ENCODE peak calls at places on chromosomes 6 and 20, in seven cellular contexts. One of them, this sample, is unnamed.

GRCh38 chr20:25178563-25179438 is 16.7 kb upstream of the ENTPD6 start:
- DNase-seq in H1: no peak
- DNase-seq in neuronal stem cell: peak; percentile 29
- DNase-seq in IMR-90: peak; percentile 91
- DNase-seq in trophoblast cell: peak; percentile 94
- DNase-seq in H9: no peak
- DNase-seq in mesenchymal stem cell: peak; percentile 66
- DNase-seq in this sample: peak; percentile 52

GRCh38 chr6:133610271-133610840 is 278.6 kb upstream of the TCF21 start:
- DNase-seq in trophoblast cell: no peak
- DNase-seq in mesenchymal stem cell: peak; percentile 77
- DNase-seq in H1: no peak
- DNase-seq in IMR-90: peak; percentile 75
- DNase-seq in neuronal stem cell: no peak
- DNase-seq in H9: no peak
- DNase-seq in this sample: no peak

GRCh38 chr20:62898970-62899632 is 27.2 kb downstream of the DIDO1 start:
- DNase-seq in neuronal stem cell: no peak
- DNase-seq in H9: no peak
- DNase-seq in H1: no peak
- DNase-seq in mesenchymal stem cell: no peak
- DNase-seq in trophoblast cell: no peak
- DNase-seq in IMR-90: no peak
- DNase-seq in this sample: peak; percentile 60

GRCh38 chr6:31396422-31397152 is 6.8 kb upstream of the MICA start:
- DNase-seq in mesenchymal stem cell: peak; percentile 81
- DNase-seq in IMR-90: peak; percentile 70
- DNase-seq in neuronal stem cell: peak; percentile 65
- DNase-seq in H1: no peak
- DNase-seq in trophoblast cell: peak; percentile 93
- DNase-seq in H9: peak; percentile 72
- DNase-seq in this sample: peak; percentile 76

GRCh38 chr20:25025986-25026605 is 31.8 kb downstream of the ACSS1 start:
- DNase-seq in IMR-90: no peak
- DNase-seq in mesenchymal stem cell: no peak
- DNase-seq in H9: no peak
- DNase-seq in neuronal stem cell: no peak
- DNase-seq in trophoblast cell: no peak
- DNase-seq in H1: no peak
- DNase-seq in this sample: no peak

GRCh38 chr20:14902432-14903089 is 565.1 kb upstream of the FLRT3 start:
- DNase-seq in H9: no peak
- DNase-seq in neuronal stem cell: no peak
- DNase-seq in IMR-90: no peak
- DNase-seq in mesenchymal stem cell: no peak
- DNase-seq in trophoblast cell: no peak
- DNase-seq in H1: no peak
- DNase-seq in this sample: no peak

GRCh38 chr6:2432258-2432657 is 186.9 kb upstream of the GMDS start:
- DNase-seq in mesenchymal stem cell: peak; percentile 85
- DNase-seq in IMR-90: peak; percentile 97
- DNase-seq in H9: no peak
- DNase-seq in trophoblast cell: peak; percentile 92
- DNase-seq in neuronal stem cell: no peak
- DNase-seq in H1: no peak
- DNase-seq in this sample: no peak

GRCh38 chr20:1472556-1473243 is 6.1 kb upstream of the NSFL1C start:
- DNase-seq in H9: no peak
- DNase-seq in neuronal stem cell: no peak
- DNase-seq in mesenchymal stem cell: no peak
- DNase-seq in H1: no peak
- DNase-seq in trophoblast cell: peak; percentile 69
- DNase-seq in IMR-90: no peak
- DNase-seq in this sample: no peak

GRCh38 chr20:34907616-34908469 is 31.4 kb downstream of the ACSS2 start:
- DNase-seq in neuronal stem cell: no peak
- DNase-seq in H9: no peak
- DNase-seq in trophoblast cell: no peak
- DNase-seq in H1: no peak
- DNase-seq in IMR-90: peak; percentile 92
- DNase-seq in mesenchymal stem cell: peak; percentile 94
- DNase-seq in this sample: no peak

GRCh38 chr20:50123418-50123817 is 10.5 kb upstream of the UBE2V1 start:
- DNase-seq in mesenchymal stem cell: no peak
- DNase-seq in H9: no peak
- DNase-seq in trophoblast cell: no peak
- DNase-seq in H1: no peak
- DNase-seq in neuronal stem cell: no peak
- DNase-seq in IMR-90: no peak
- DNase-seq in this sample: no peak

GRCh38 chr6:6315660-6316059 is 4.8 kb downstream of the F13A1 start:
- DNase-seq in mesenchymal stem cell: peak; percentile 39
- DNase-seq in trophoblast cell: peak; percentile 73
- DNase-seq in IMR-90: peak; percentile 11
- DNase-seq in H9: peak; percentile 57
- DNase-seq in neuronal stem cell: peak; percentile 44
- DNase-seq in H1: no peak
- DNase-seq in this sample: peak; percentile 70

GRCh38 chr20:607476-607875 is 2.6 kb downstream of the TCF15 start:
- DNase-seq in trophoblast cell: no peak
- DNase-seq in IMR-90: no peak
- DNase-seq in neuronal stem cell: no peak
- DNase-seq in mesenchymal stem cell: no peak
- DNase-seq in H1: no peak
- DNase-seq in H9: no peak
- DNase-seq in this sample: no peak

GRCh38 chr6:125924169-125924568 is 32.4 kb upstream of the HINT3 start:
- DNase-seq in neuronal stem cell: no peak
- DNase-seq in H1: no peak
- DNase-seq in H9: no peak
- DNase-seq in IMR-90: no peak
- DNase-seq in trophoblast cell: peak; percentile 40
- DNase-seq in mesenchymal stem cell: peak; percentile 43
- DNase-seq in this sample: no peak

GRCh38 chr6:26157150-26157837 is 70.1 kb downstream of the HFE start:
- DNase-seq in IMR-90: peak; percentile 64
- DNase-seq in mesenchymal stem cell: peak; percentile 94
- DNase-seq in H1: peak; percentile 49
- DNase-seq in neuronal stem cell: peak; percentile 69
- DNase-seq in H9: peak; percentile 69
- DNase-seq in trophoblast cell: peak; percentile 87
- DNase-seq in this sample: peak; percentile 92

GRCh38 chr6:1381397-1382330 is 7.7 kb upstream of the FOXF2 start:
- DNase-seq in IMR-90: no peak
- DNase-seq in trophoblast cell: peak; percentile 66
- DNase-seq in H9: peak; percentile 63
- DNase-seq in mesenchymal stem cell: no peak
- DNase-seq in neuronal stem cell: peak; percentile 73
- DNase-seq in H1: no peak
- DNase-seq in this sample: peak; percentile 67

GRCh38 chr6:84026721-84027164 is 6.8 kb upstream of the MRAP2 start:
- DNase-seq in H9: no peak
- DNase-seq in neuronal stem cell: no peak
- DNase-seq in H1: no peak
- DNase-seq in trophoblast cell: no peak
- DNase-seq in IMR-90: no peak
- DNase-seq in mesenchymal stem cell: no peak
- DNase-seq in this sample: no peak

GRCh38 chr6:12051861-12052368 is 39.8 kb downstream of the HIVEP1 start:
- DNase-seq in IMR-90: peak; percentile 88
- DNase-seq in H9: no peak
- DNase-seq in mesenchymal stem cell: peak; percentile 69
- DNase-seq in neuronal stem cell: no peak
- DNase-seq in H1: no peak
- DNase-seq in trophoblast cell: peak; percentile 34
- DNase-seq in this sample: no peak

GRCh38 chr20:6513586-6513985 is 253.9 kb upstream of the BMP2 start:
- DNase-seq in trophoblast cell: no peak
- DNase-seq in neuronal stem cell: no peak
- DNase-seq in H1: no peak
- DNase-seq in H9: no peak
- DNase-seq in mesenchymal stem cell: no peak
- DNase-seq in IMR-90: no peak
- DNase-seq in this sample: no peak

GRCh38 chr6:10901751-10902150 is 14.9 kb downstream of the SYCP2L start:
- DNase-seq in H1: no peak
- DNase-seq in H9: no peak
- DNase-seq in trophoblast cell: no peak
- DNase-seq in mesenchymal stem cell: no peak
- DNase-seq in IMR-90: no peak
- DNase-seq in neuronal stem cell: no peak
- DNase-seq in this sample: no peak

GRCh38 chr6:169701218-169701952 is 444 bp downstream of the WDR27 start:
- DNase-seq in neuronal stem cell: no peak
- DNase-seq in H9: no peak
- DNase-seq in IMR-90: no peak
- DNase-seq in H1: no peak
- DNase-seq in trophoblast cell: peak; percentile 39
- DNase-seq in mesenchymal stem cell: no peak
- DNase-seq in this sample: no peak

GRCh38 chr6:106363401-106364138 is 3.1 kb downstream of the CRYBG1 start:
- DNase-seq in H1: no peak
- DNase-seq in mesenchymal stem cell: no peak
- DNase-seq in neuronal stem cell: no peak
- DNase-seq in H9: no peak
- DNase-seq in IMR-90: no peak
- DNase-seq in trophoblast cell: no peak
- DNase-seq in this sample: no peak

DNA sequence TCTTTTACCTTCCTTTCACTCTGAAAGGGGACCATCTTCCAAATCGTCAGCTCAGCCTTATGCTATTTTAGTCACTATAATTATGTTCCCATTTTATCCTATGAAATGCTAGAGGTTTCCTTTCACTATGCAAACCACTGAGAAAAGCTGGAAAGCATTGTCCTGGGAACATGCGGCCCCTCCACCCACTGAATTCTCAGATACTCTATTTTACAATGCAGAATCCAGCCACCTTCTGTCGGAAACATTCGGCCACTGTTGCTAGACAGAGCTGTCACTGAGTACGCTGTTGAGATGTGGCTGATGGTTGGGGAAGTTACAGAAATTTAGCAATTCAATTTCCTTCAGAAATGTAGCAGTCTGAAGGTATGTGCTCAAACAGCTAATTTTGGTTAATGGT is 575.4 kb upstream of the JAG1 start:
- DNase-seq in mesenchymal stem cell: no peak
- DNase-seq in H1: no peak
- DNase-seq in H9: no peak
- DNase-seq in neuronal stem cell: no peak
- DNase-seq in trophoblast cell: no peak
- DNase-seq in IMR-90: no peak
- DNase-seq in this sample: peak; percentile 30
- H2BK120ac ChIP-seq in mesenchymal stem cell: no peak overlapping the region
- H2BK120ac ChIP-seq in H1: no peak overlapping the region
- H2BK120ac ChIP-seq in H9: no peak overlapping the region
- H2BK120ac ChIP-seq in neuronal stem cell: no peak overlapping the region
- H2BK120ac ChIP-seq in trophoblast cell: no peak overlapping the region
- H2BK120ac ChIP-seq in IMR-90: no peak overlapping the region
- H2BK120ac ChIP-seq in this sample: peak overlapping the region; percentile 73

GRCh38 chr6:17315262-17315661 is 34.1 kb downstream of the RBM24 start:
- DNase-seq in mesenchymal stem cell: no peak
- DNase-seq in neuronal stem cell: no peak
- DNase-seq in IMR-90: no peak
- DNase-seq in H1: no peak
- DNase-seq in H9: no peak
- DNase-seq in trophoblast cell: no peak
- DNase-seq in this sample: no peak

GRCh38 chr6:17313971-17314370 is 32.8 kb downstream of the RBM24 start:
- DNase-seq in H9: no peak
- DNase-seq in IMR-90: no peak
- DNase-seq in neuronal stem cell: no peak
- DNase-seq in H1: no peak
- DNase-seq in mesenchymal stem cell: no peak
- DNase-seq in trophoblast cell: no peak
- DNase-seq in this sample: no peak

GRCh38 chr6:17318435-17319165 is 37.4 kb downstream of the RBM24 start:
- DNase-seq in H9: no peak
- DNase-seq in IMR-90: no peak
- DNase-seq in trophoblast cell: no peak
- DNase-seq in H1: no peak
- DNase-seq in mesenchymal stem cell: no peak
- DNase-seq in neuronal stem cell: no peak
- DNase-seq in this sample: no peak
- H4K8ac ChIP-seq in H9: no peak overlapping the region
- H4K8ac ChIP-seq in IMR-90: no peak overlapping the region
- H4K8ac ChIP-seq in trophoblast cell: no peak overlapping the region
- H4K8ac ChIP-seq in H1: no peak overlapping the region
- H4K8ac ChIP-seq in mesenchymal stem cell: no peak overlapping the region
- H4K8ac ChIP-seq in neuronal stem cell: no peak overlapping the region
- H4K8ac ChIP-seq in this sample: no peak overlapping the region

GRCh38 chr20:61526907-61527306 is 274.8 kb downstream of the CDH4 start:
- DNase-seq in H9: no peak
- DNase-seq in IMR-90: no peak
- DNase-seq in trophoblast cell: no peak
- DNase-seq in neuronal stem cell: no peak
- DNase-seq in mesenchymal stem cell: no peak
- DNase-seq in H1: no peak
- DNase-seq in this sample: no peak

GRCh38 chr20:61527626-61528025 is 275.6 kb downstream of the CDH4 start:
- DNase-seq in trophoblast cell: no peak
- DNase-seq in IMR-90: no peak
- DNase-seq in mesenchymal stem cell: no peak
- DNase-seq in H1: no peak
- DNase-seq in neuronal stem cell: no peak
- DNase-seq in H9: no peak
- DNase-seq in this sample: no peak

GRCh38 chr20:61531553-61532345 is 279.7 kb downstream of the CDH4 start:
- DNase-seq in IMR-90: peak; percentile 46
- DNase-seq in neuronal stem cell: no peak
- DNase-seq in H1: no peak
- DNase-seq in H9: no peak
- DNase-seq in trophoblast cell: no peak
- DNase-seq in mesenchymal stem cell: peak; percentile 61
- DNase-seq in this sample: no peak

GRCh38 chr20:61528591-61528990 is 276.5 kb downstream of the CDH4 start:
- DNase-seq in neuronal stem cell: no peak
- DNase-seq in H1: no peak
- DNase-seq in mesenchymal stem cell: no peak
- DNase-seq in trophoblast cell: no peak
- DNase-seq in H9: no peak
- DNase-seq in IMR-90: no peak
- DNase-seq in this sample: no peak

GRCh38 chr20:61529354-61529753 is 277.3 kb downstream of the CDH4 start:
- DNase-seq in neuronal stem cell: no peak
- DNase-seq in H9: no peak
- DNase-seq in H1: no peak
- DNase-seq in mesenchymal stem cell: no peak
- DNase-seq in IMR-90: no peak
- DNase-seq in trophoblast cell: no peak
- DNase-seq in this sample: no peak
- H2BK120ac ChIP-seq in neuronal stem cell: no peak overlapping the region
- H2BK120ac ChIP-seq in H9: no peak overlapping the region
- H2BK120ac ChIP-seq in H1: no peak overlapping the region
- H2BK120ac ChIP-seq in mesenchymal stem cell: no peak overlapping the region
- H2BK120ac ChIP-seq in IMR-90: no peak overlapping the region
- H2BK120ac ChIP-seq in trophoblast cell: no peak overlapping the region
- H2BK120ac ChIP-seq in this sample: no peak overlapping the region

DNA sequence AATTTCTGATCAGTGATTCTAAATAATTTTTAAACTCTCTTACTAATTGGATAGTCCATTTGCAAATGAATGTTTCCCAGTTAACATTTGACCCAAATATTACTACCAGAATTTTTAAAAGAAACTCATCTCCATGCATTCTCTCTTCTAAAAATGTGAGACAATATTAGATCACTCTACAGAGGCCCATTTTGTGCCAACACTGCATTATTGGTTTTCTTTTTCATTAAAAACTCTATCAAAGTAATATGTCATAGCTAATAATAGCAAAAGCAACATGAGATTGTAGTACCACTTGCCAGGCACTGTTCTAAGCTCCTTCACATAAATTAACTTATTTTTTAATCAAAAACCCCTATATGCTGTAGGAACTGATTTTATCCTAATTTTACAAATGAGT is 345.6 kb upstream of the PLCB4 start:
- DNase-seq in H9: no peak
- DNase-seq in neuronal stem cell: no peak
- DNase-seq in trophoblast cell: no peak
- DNase-seq in H1: no peak
- DNase-seq in IMR-90: no peak
- DNase-seq in mesenchymal stem cell: no peak
- DNase-seq in this sample: no peak
- H4K8ac ChIP-seq in H9: no peak overlapping the region
- H4K8ac ChIP-seq in neuronal stem cell: no peak overlapping the region
- H4K8ac ChIP-seq in trophoblast cell: no peak overlapping the region
- H4K8ac ChIP-seq in H1: no peak overlapping the region
- H4K8ac ChIP-seq in IMR-90: no peak overlapping the region
- H4K8ac ChIP-seq in mesenchymal stem cell: no peak overlapping the region
- H4K8ac ChIP-seq in this sample: no peak overlapping the region